ENCODE peak calls at places on chromosomes 5 and 9, in four cellular contexts. C is WTC11, S is HepG2, Q is K562. I is an unnamed sample.

GRCh38 chr5:126875303-126875785 is 98.4 kb downstream of the LMNB1 start:
- DNase-seq in C (no peak), S (no peak), Q (peak; percentile 36), I (peak; percentile 66)

GRCh38 chr5:180646963-180647305 is 2.5 kb downstream of the FLT4 start:
- DNase-seq in C (no peak), S (no peak), Q (no peak), I (no peak)

GRCh38 chr5:141945511-141946024 is 12.4 kb downstream of the PCDH12 start:
- DNase-seq in C (no peak), S (no peak), Q (no peak), I (no peak)

GRCh38 chr5:136811551-136811950 is 446.2 kb upstream of the TRPC7 start:
- DNase-seq in C (no peak), S (no peak), Q (no peak), I (no peak)

GRCh38 chr5:28473531-28474107 is 1435.2 kb upstream of the CDH9 start:
- DNase-seq in C (no peak), S (peak; percentile 23), Q (no peak), I (no peak)

GRCh38 chr5:31846934-31847333 is 208.0 kb downstream of the PDZD2 start:
- DNase-seq in C (no peak), S (no peak), Q (no peak), I (no peak)

GRCh38 chr9:103355000-103355399 is 359.9 kb downstream of the CYLC2 start:
- DNase-seq in C (no peak), S (no peak), Q (no peak), I (no peak)

GRCh38 chr5:57891443-57891842 is 408.8 kb upstream of the ACTBL2 start:
- DNase-seq in C (no peak), S (no peak), Q (no peak), I (no peak)

GRCh38 chr5:87116821-87117512 is 150.7 kb upstream of the RASA1 start:
- DNase-seq in C (no peak), S (no peak), Q (no peak), I (no peak)

GRCh38 chr9:133487331-133487725 is 8.4 kb upstream of the SLC2A6 start:
- DNase-seq in C (no peak), S (no peak), Q (no peak), I (no peak)

GRCh38 chr9:20243866-20244647 is 378.2 kb downstream of the MLLT3 start:
- DNase-seq in C (no peak), S (no peak), Q (no peak), I (no peak)

GRCh38 chr5:173742432-173742816 is 126.0 kb upstream of the BOD1 start:
- DNase-seq in C (no peak), S (no peak), Q (no peak), I (no peak)

GRCh38 chr5:137498301-137498735 is 808 bp downstream of the SPOCK1 start:
- DNase-seq in C (peak; percentile 67), S (no peak), Q (no peak), I (no peak)

GRCh38 chr5:135437796-135438560 is 9.2 kb downstream of the DCANP1 start:
- DNase-seq in C (no peak), S (peak; percentile 34), Q (peak; percentile 45), I (no peak)

GRCh38 chr5:74402553-74402952 is 238.0 kb downstream of the ENC1 start:
- DNase-seq in C (no peak), S (no peak), Q (no peak), I (no peak)

GRCh38 chr5:9558319-9558965 is 12.6 kb upstream of the SEMA5A start:
- DNase-seq in C (no peak), S (no peak), Q (no peak), I (no peak)

GRCh38 chr5:163005949-163006348 is 431.4 kb upstream of the CCNG1 start:
- DNase-seq in C (no peak), S (no peak), Q (no peak), I (no peak)

GRCh38 chr5:133882801-133883200 is 85.6 kb downstream of the C5orf15 start:
- DNase-seq in C (no peak), S (no peak), Q (no peak), I (no peak)

GRCh38 chr9:120886490-120886967 is 9.5 kb upstream of the PHF19 start:
- DNase-seq in C (no peak), S (no peak), Q (no peak), I (no peak)

GRCh38 chr5:54988218-54988617 is 2.8 kb upstream of the ESM1 start:
- DNase-seq in C (no peak), S (no peak), Q (no peak), I (no peak)

GRCh38 chr5:178839319-178839704 is 20.4 kb upstream of the ZNF354B start:
- DNase-seq in C (peak; percentile 90), S (peak; percentile 38), Q (peak; percentile 57), I (peak; percentile 49)

GRCh38 chr5:107980923-107981748 is 310.4 kb upstream of the EFNA5 start:
- DNase-seq in C (no peak), S (no peak), Q (no peak), I (no peak)

GRCh38 chr5:1836176-1836890 is 35.1 kb downstream of the NDUFS6 start:
- DNase-seq in C (no peak), S (no peak), Q (no peak), I (no peak)

GRCh38 chr5:124908603-124909451 is 162.4 kb upstream of the ZNF608 start:
- DNase-seq in C (no peak), S (peak; percentile 6), Q (no peak), I (no peak)

GRCh38 chr5:109410389-109411174 is 808 bp upstream of the PJA2 start:
- DNase-seq in C (peak; percentile 75), S (no peak), Q (peak; percentile 88), I (peak; percentile 43)

GRCh38 chr9:98997580-98997979 is 53.9 kb downstream of the COL15A1 start:
- DNase-seq in C (no peak), S (no peak), Q (no peak), I (no peak)

GRCh38 chr5:151772868-151773561 is 1.3 kb downstream of the G3BP1 start:
- DNase-seq in C (no peak), S (no peak), Q (no peak), I (no peak)

GRCh38 chr5:142215915-142216681 is 107.5 kb downstream of the NDFIP1 start:
- DNase-seq in C (no peak), S (peak; percentile 54), Q (no peak), I (no peak)

GRCh38 chr9:278651-279050 is 64.0 kb downstream of the DOCK8 start:
- DNase-seq in C (no peak), S (no peak), Q (no peak), I (no peak)

GRCh38 chr9:134728021-134728795 is 86.6 kb downstream of the COL5A1 start:
- DNase-seq in C (no peak), S (no peak), Q (no peak), I (no peak)

GRCh38 chr5:139014726-139015125 is 139.6 kb upstream of the LRRTM2 start:
- DNase-seq in C (no peak), S (no peak), Q (no peak), I (no peak)

GRCh38 chr9:133351908-133352634 is 4.1 kb downstream of the RPL7A start:
- DNase-seq in C (peak; percentile 76), S (peak; percentile 74), Q (peak; percentile 88), I (peak; percentile 57)

GRCh38 chr9:126773004-126773607 is 31.7 kb upstream of the ZBTB43 start:
- DNase-seq in C (peak; percentile 66), S (peak; percentile 32), Q (peak; percentile 46), I (peak; percentile 65)

GRCh38 chr9:37025381-37026084 is 8.5 kb downstream of the PAX5 start:
- DNase-seq in C (no peak), S (no peak), Q (no peak), I (no peak)

GRCh38 chr9:72129271-72130156 is 19.7 kb upstream of the GDA start:
- DNase-seq in C (no peak), S (peak; percentile 91), Q (no peak), I (no peak)

GRCh38 chr5:126449751-126450271 is 26.6 kb downstream of the GRAMD2B start:
- DNase-seq in C (no peak), S (no peak), Q (peak; percentile 44), I (no peak)

GRCh38 chr5:173868096-173868879 is 19.9 kb upstream of the CPEB4 start:
- DNase-seq in C (no peak), S (peak; percentile 43), Q (no peak), I (no peak)

GRCh38 chr5:157166164-157166493 is at the start of gene GARIN3:
- DNase-seq in C (no peak), S (no peak), Q (no peak), I (no peak)
- TF ChIP-seq ELF4 in C (no peak), S (no peak), Q (no peak), I (no peak)

DNA sequence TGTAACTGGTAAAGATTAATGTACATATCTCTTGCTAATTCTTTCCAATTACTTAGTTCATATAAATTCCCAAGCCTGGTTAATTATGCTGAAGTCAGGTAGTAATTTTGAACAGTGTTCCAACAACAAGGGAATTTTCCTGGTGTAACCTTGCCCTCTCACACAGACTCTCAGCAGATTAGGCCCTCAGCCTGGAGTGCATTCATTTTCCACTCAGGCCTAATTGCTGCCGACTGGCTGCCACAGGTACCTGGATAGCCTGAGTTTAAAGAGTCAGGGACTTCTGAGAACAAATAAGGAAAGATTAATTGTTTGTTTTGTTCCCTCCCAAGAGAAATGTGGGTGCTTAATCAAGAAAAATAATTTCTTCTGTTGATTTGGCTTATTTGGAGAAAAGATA is 71.4 kb downstream of the PPIC start:
- DNase-seq in C (no peak), S (no peak), Q (no peak), I (no peak)
- TF ChIP-seq ELF4 in C (no peak), S (no peak), Q (no peak), I (no peak)

DNA sequence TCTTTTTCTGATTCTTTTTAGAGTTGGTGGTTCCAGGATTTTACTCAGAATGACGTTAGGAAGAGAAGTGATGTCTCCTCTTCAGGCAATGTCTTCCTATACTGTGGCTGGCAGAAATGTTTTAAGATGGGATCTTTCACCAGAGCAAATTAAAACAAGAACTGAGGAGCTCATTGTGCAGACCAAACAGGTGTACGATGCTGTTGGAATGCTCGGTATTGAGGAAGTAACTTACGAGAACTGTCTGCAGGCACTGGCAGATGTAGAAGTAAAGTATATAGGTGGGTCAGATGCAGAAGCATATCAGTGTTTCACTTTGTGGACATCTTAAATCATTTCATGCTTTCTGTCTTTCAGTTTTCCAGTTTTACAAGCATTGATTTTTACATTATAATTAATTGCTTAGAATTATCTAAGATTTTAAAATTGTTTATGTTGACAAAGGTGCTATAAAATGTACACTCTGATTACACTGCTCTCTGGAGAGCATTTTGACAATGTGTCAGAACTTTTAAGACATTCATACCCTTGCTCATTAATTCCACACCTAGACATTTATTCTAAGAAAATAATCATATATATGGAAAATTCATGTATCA is 36.6 kb downstream of the NLN start:
- DNase-seq in C (no peak), S (no peak), Q (no peak), I (no peak)
- TF ChIP-seq ELF4 in C (no peak), S (no peak), Q (no peak), I (no peak)

GRCh38 chr5:171386861-171387254 is 791 bp upstream of the NPM1 start:
- DNase-seq in C (no peak), S (no peak), Q (peak; percentile 47), I (no peak)

GRCh38 chr5:171387255-171387969 is at the start of gene NPM1:
- DNase-seq in C (peak; percentile 97), S (peak; percentile 95), Q (peak; percentile 98), I (peak; percentile 100)

GRCh38 chr5:171387970-171388815 is 544 bp downstream of the NPM1 start:
- DNase-seq in C (peak; percentile 60), S (peak; percentile 56), Q (peak; percentile 93), I (peak; percentile 69)

GRCh38 chr5:171390883-171391677 is 3.4 kb downstream of the NPM1 start:
- DNase-seq in C (no peak), S (no peak), Q (no peak), I (no peak)

DNA sequence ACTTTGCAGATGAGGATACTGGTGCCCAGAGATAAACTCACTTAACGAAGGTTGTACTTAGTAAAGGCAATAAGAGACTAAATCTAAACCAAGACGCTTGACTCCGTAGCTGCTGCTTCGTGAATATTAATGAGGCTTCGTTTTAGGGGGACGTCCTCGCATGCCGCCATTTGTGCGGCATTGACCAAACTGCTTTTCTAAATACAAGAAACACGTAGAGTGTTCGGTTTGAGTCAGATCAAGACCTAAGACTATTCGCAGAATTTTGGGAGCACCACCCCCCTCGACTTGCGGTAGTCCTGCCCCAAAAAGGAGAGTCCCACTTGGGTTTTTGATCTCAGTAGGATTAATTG is 1.1 kb downstream of the NPM1 start:
- DNase-seq in C (no peak), S (no peak), Q (no peak), I (no peak)
- TF ChIP-seq ELF4 in C (no peak), S (no peak), Q (no peak), I (no peak)